ENCODE peak calls at places on chromosomes 4 and X, in six cellular contexts. B is tibial artery, G is psoas muscle, N is fibroblast of mammary gland, S is vagina, L is mucosa of descending colon. H is an unnamed sample.

GRCh38 chrX:12997898-12998687 is 23.2 kb downstream of the TMSB4X start:
- DNase-seq in L (no peak), B (no peak), G (no peak), N (no peak), S (no peak), H (no peak)

GRCh38 chr4:98293089-98293887 is 32.1 kb downstream of the RAP1GDS1 start:
- DNase-seq in G (no peak), N (no peak), B (no peak), L (no peak), S (no peak), H (no peak)

GRCh38 chr4:165440415-165440882 is 61.6 kb downstream of the CPE start:
- DNase-seq in S (no peak), N (peak), L (no peak), B (no peak), G (no peak), H (no peak)

GRCh38 chr4:2257361-2258001 is 4.4 kb downstream of the MXD4 start:
- DNase-seq in G (peak), L (peak), S (peak), N (no peak), B (peak), H (peak)

GRCh38 chr4:3708103-3708510 is 58.1 kb upstream of the ADRA2C start:
- DNase-seq in S (no peak), L (no peak), G (peak), B (peak), N (peak), H (no peak)

GRCh38 chr4:57876934-57877554 is 766.9 kb upstream of the IGFBP7 start:
- DNase-seq in L (no peak), N (no peak), B (no peak), G (no peak), S (no peak), H (no peak)

GRCh38 chr4:26044524-26044923 is 130.5 kb downstream of the SMIM20 start:
- DNase-seq in B (no peak), G (no peak), L (no peak), N (no peak), S (no peak), H (no peak)

GRCh38 chrX:17154001-17154400 is 207.5 kb downstream of the REPS2 start:
- DNase-seq in G (no peak), B (no peak), N (peak), S (no peak), L (no peak), H (no peak)

GRCh38 chrX:69149466-69150293 is 15.6 kb downstream of the PJA1 start:
- DNase-seq in N (no peak), G (no peak), L (no peak), B (no peak), S (no peak), H (no peak)

GRCh38 chr4:73740353-73740778 is at the start of gene CXCL8:
- DNase-seq in B (peak), G (no peak), N (peak), S (no peak), L (peak), H (peak)

GRCh38 chr4:108029731-108030130 is 40.0 kb downstream of the HADH start:
- DNase-seq in N (peak), G (no peak), B (no peak), S (no peak), L (no peak), H (no peak)

GRCh38 chr4:173171098-173171497 is 2.5 kb downstream of the GALNT7 start:
- DNase-seq in N (peak), S (no peak), L (no peak), G (no peak), B (no peak), H (no peak)

GRCh38 chrX:110462957-110463356 is 104.3 kb downstream of the RTL9 start:
- DNase-seq in S (no peak), G (no peak), L (no peak), B (no peak), N (peak), H (no peak)

GRCh38 chr4:9925750-9926439 is 95.4 kb downstream of the SLC2A9 start:
- DNase-seq in L (no peak), S (no peak), B (no peak), G (no peak), N (no peak), H (no peak)

GRCh38 chr4:9762823-9763475 is 18.5 kb upstream of the DRD5 start:
- DNase-seq in B (no peak), G (no peak), N (peak), L (peak), S (no peak), H (no peak)

GRCh38 chrX:79524642-79525041 is 157.5 kb upstream of the ITM2A start:
- DNase-seq in S (no peak), G (no peak), B (no peak), L (no peak), N (no peak), H (no peak)

GRCh38 chr4:44738615-44739014 is 12.3 kb upstream of the GNPDA2 start:
- DNase-seq in B (no peak), S (no peak), G (no peak), N (peak), L (peak), H (no peak)

GRCh38 chrX:32678487-32678886 is 532.9 kb downstream of the DMD start:
- DNase-seq in L (no peak), B (no peak), S (no peak), G (no peak), N (no peak), H (no peak)

GRCh38 chr4:5409237-5409636 is 299.1 kb downstream of the EVC2 start:
- DNase-seq in S (no peak), L (no peak), N (peak), G (no peak), B (no peak), H (no peak)

GRCh38 chrX:68132749-68133148 is 300.5 kb downstream of the OPHN1 start:
- DNase-seq in G (no peak), S (no peak), L (no peak), B (no peak), N (no peak), H (no peak)

GRCh38 chrX:74423289-74423985 is 2.1 kb downstream of the SLC16A2 start:
- DNase-seq in G (no peak), N (no peak), L (no peak), B (no peak), S (no peak), H (no peak)

DNA sequence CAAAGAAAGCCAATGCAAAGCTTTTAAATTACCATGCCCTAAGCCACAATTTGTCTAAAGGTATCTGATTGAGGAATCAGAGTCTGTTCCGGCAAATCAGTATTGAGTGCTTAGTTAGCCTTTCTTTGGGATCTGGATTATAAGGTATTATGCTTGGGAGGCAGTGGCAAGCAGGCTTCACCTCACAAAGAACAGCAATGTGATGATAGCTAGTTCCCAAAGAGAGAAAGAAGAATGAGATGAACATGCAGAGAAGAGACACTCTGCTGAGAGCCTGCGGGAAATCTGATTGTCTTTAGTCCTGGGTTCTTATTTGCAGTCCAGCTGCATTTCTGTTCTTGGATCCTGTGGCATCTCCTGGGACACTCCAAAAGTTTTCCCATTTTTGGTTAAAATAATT is 35.2 kb downstream of the WDFY3 start:
- DNase-seq in S (no peak), B (no peak), N (no peak), L (no peak), G (no peak), H (no peak)
- H3K4me3 ChIP-seq in S (no peak), B (no peak), N (no peak), L (no peak), G (no peak), H (no peak)

GRCh38 chr4:120055795-120056194 is 10.9 kb downstream of the MAD2L1 start:
- DNase-seq in L (no peak), G (no peak), N (no peak), B (no peak), S (no peak), H (no peak)

GRCh38 chr4:120052840-120053239 is 13.8 kb downstream of the MAD2L1 start:
- DNase-seq in G (peak), N (peak), B (peak), L (peak), S (no peak), H (no peak)

GRCh38 chr4:120053916-120054315 is 12.7 kb downstream of the MAD2L1 start:
- DNase-seq in G (no peak), L (no peak), S (no peak), B (no peak), N (no peak), H (no peak)

GRCh38 chr4:120055167-120055566 is 11.5 kb downstream of the MAD2L1 start:
- DNase-seq in S (no peak), G (no peak), L (no peak), N (no peak), B (no peak), H (no peak)

DNA sequence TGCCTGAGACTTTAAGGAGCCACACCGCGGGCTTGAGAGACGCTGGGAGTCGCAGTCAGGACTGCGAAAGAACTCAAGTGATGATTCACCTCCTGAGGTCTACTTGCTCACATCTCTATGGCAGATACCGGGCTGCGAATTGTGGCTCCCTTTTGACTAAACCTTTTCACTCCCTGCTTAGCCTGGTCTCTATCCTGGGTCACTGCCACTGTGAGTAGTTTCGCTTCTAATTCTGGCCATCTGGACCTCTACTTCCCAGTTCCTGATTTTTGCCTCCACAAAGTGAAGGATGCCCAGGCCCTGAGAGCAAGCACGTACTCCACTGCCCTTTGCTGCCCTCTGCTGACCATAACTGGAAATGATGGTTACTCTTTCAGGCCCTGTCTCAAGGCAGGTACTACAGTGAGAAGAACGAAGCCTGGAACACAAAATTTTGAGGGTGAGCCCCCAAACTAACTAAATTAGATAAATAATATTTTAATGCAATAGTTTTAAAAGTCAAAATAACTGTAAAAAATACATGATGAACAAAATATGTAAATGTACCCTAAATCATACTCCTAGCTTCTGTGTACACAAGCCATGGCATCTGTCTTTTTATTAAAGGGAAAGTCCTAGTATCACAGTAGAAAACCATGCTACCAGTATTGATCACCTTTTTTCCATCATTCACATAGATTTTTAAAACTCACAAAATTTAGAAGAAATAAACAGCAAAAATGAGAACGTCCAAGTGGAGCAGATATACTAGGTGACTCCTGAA is 16.7 kb downstream of the MAD2L1 start:
- DNase-seq in S (peak), B (peak), N (peak), G (peak), L (peak), H (peak)
- H3K4me3 ChIP-seq in S (peak), B (peak), N (peak), G (peak), L (no peak), H (peak)

DNA sequence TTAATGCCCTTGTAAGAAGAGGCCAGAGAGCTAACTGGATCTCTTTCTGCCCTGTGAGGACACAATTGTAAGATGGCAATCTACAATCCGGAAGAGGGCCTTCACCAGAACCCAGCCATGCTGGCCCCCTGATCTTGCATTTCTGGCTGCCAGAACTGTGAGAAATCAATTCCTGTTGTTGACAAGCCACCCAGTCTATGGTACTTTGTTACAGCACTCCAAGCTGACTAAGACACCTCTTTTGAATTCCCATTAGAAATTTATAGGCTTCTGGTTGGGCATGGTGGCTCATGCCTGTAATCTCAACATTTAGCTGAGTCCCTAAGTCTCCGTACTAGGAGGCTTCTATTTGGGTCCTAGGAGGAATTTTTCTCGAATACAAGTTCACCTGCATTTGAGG is 48.8 kb upstream of the RELL1 start:
- DNase-seq in B (no peak), S (no peak), L (no peak), N (no peak), G (no peak), H (no peak)
- H3K4me3 ChIP-seq in B (no peak), S (no peak), L (no peak), N (no peak), G (no peak), H (no peak)

GRCh38 chrX:53313746-53314105 is 32.3 kb upstream of the IQSEC2 start:
- DNase-seq in B (no peak), G (no peak), S (no peak), L (no peak), N (no peak), H (no peak)

GRCh38 chrX:53317365-53318069 is 36.1 kb upstream of the IQSEC2 start:
- DNase-seq in B (peak), N (peak), G (peak), L (peak), S (no peak), H (peak)

GRCh38 chrX:53318766-53319353 is 37.5 kb upstream of the IQSEC2 start:
- DNase-seq in B (no peak), L (no peak), S (no peak), N (no peak), G (no peak), H (no peak)

GRCh38 chrX:53316860-53317237 is 35.5 kb upstream of the IQSEC2 start:
- DNase-seq in S (no peak), B (no peak), G (no peak), N (no peak), L (no peak), H (no peak)

GRCh38 chrX:53316121-53316859 is 34.9 kb upstream of the IQSEC2 start:
- DNase-seq in G (no peak), N (no peak), L (no peak), B (no peak), S (no peak), H (no peak)
- H3K4me3 ChIP-seq in G (no peak), N (no peak), L (no peak), B (no peak), S (no peak), H (no peak)

GRCh38 chrX:56746996-56747395 is 18.0 kb downstream of the NBDY start:
- DNase-seq in G (no peak), L (no peak), B (no peak), S (no peak), N (no peak), H (no peak)

DNA sequence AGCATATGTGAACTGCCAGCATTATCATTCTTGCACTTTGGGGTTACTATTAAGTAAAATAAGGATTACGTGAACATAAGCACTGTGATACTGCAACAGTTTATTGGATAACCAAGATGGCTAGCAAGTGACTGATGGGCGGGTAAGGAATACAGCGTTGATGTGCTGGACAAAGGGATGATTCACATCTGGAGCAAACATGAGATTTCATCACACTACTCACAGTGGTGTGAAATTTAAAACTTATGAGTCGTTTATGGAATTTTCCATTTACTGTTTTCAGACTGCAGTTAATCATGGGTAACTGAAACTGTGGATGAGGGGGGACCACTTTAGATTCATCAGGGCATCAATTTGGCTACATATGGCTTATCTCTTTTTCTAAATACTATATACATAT is 16.0 kb downstream of the NBDY start:
- DNase-seq in S (no peak), L (no peak), G (no peak), B (no peak), N (peak), H (no peak)
- H3K4me3 ChIP-seq in S (no peak), L (no peak), G (no peak), B (no peak), N (no peak), H (no peak)

GRCh38 chr4:15656038-15656470 is 897 bp upstream of the FBXL5 start:
- DNase-seq in S (no peak), L (no peak), G (no peak), B (no peak), N (peak), H (no peak)
- H3K4me3 ChIP-seq in S (peak), L (no peak), G (peak), B (peak), N (peak), H (peak)

GRCh38 chrX:118153270-118153669 is 36.7 kb upstream of the KLHL13 start:
- DNase-seq in G (no peak), S (no peak), L (no peak), N (no peak), B (no peak), H (no peak)

GRCh38 chrX:118148737-118149136 is 32.1 kb upstream of the KLHL13 start:
- DNase-seq in B (no peak), G (no peak), S (no peak), L (no peak), N (no peak), H (no peak)

GRCh38 chrX:118156953-118157608 is 40.5 kb upstream of the KLHL13 start:
- DNase-seq in S (no peak), L (no peak), N (no peak), B (no peak), G (no peak), H (no peak)

GRCh38 chrX:118156254-118156952 is 39.8 kb upstream of the KLHL13 start:
- DNase-seq in N (no peak), G (no peak), L (peak), S (no peak), B (no peak), H (no peak)

DNA sequence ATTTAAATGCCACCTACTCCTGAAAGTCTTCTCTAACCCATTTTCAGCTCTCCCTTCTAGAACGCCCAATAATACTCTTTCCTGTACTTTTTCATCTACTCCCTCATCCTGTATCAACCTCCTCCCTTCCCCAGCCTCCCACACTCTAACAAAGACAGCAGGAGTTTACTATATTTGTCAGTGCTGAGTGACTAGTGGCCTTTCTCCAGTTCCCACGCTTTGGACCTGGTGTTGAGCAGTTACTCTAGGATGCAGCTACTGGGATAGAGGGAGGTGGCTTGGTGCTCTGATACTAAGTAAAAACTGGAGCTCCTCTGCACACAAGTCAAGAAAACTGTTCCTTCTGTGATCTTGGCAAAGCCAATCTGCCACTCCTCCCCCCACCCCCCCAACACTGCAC is 36.1 kb upstream of the KLHL13 start:
- DNase-seq in S (no peak), L (no peak), N (no peak), B (no peak), G (no peak), H (no peak)
- H3K4me3 ChIP-seq in S (no peak), L (no peak), N (no peak), B (no peak), G (no peak), H (no peak)

DNA sequence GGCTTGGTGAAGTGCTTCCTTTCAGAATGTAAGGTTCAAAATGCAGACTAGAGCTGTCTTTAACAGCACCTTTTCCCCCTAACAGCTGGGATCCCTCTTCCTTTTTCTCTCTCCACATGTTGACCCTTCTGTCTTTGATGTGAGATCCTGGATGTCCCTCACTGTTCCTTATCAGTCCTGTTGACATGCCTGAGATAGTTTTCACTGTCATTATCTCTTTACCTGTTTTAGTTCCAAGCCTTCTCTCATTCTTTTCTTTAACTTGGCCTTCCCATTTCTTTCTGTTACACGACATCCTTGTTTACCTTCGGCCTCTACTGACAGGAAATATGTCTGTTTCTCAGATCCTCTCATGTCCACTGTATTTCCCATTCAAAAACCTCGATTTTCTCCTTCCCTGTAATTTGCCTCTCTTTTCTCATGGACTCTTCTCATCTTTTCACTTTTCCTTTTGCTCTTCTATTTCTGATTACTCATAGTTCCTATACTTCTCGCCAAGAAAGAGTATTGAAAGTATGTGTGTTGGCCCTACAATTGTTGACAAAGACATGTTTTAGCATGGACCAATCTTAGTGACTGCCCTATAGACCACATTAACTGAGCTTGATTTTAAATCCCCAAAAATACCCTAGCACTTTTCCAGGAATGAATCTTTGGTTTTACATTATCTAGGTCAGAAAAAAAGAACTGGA is 1.2 kb upstream of the SOWAHB start:
- DNase-seq in L (no peak), N (no peak), G (no peak), B (no peak), S (no peak), H (no peak)
- H3K4me3 ChIP-seq in L (no peak), N (no peak), G (no peak), B (no peak), S (no peak), H (no peak)